ENCODE peak calls at places on chromosomes 7 and 10, in five cellular contexts. S, G, V, E and T are unnamed samples.

GRCh38 chr10:43077421-43078171 is 727 bp downstream of the RET start:
- ATAC-seq in S (no peak), G (no peak), V (no peak), E (peak), T (no peak)

GRCh38 chr10:101080933-101081546 is 19.3 kb downstream of the KAZALD1 start:
- ATAC-seq in S (no peak), G (no peak), V (no peak), E (no peak), T (no peak)

GRCh38 chr10:124494050-124494807 is 32.6 kb downstream of the LHPP start:
- ATAC-seq in S (no peak), G (no peak), V (no peak), E (no peak), T (peak)

GRCh38 chr7:167976-168791 is 24.2 kb upstream of the FAM20C start:
- ATAC-seq in S (no peak), G (no peak), V (no peak), E (no peak), T (no peak)

GRCh38 chr7:76225379-76225778 is 23.7 kb downstream of the SRRM3 start:
- ATAC-seq in S (no peak), G (no peak), V (peak), E (no peak), T (no peak)

GRCh38 chr7:7816816-7817536 is 98.6 kb upstream of the RPA3 start:
- ATAC-seq in S (no peak), G (no peak), V (no peak), E (peak), T (peak)

GRCh38 chr7:27160147-27160545 is 3.7 kb upstream of the HOXA7 start:
- ATAC-seq in S (no peak), G (peak), V (no peak), E (peak), T (no peak)

GRCh38 chr7:54699715-54700114 is 59.3 kb downstream of the SEC61G start:
- ATAC-seq in S (no peak), G (no peak), V (no peak), E (no peak), T (no peak)

GRCh38 chr10:97355571-97355975 is 21.0 kb upstream of the FRAT2 start:
- ATAC-seq in S (peak), G (no peak), V (no peak), E (no peak), T (no peak)

GRCh38 chr7:123494193-123494796 is 40.1 kb downstream of the IQUB start:
- ATAC-seq in S (peak), G (peak), V (peak), E (no peak), T (peak)

GRCh38 chr10:119090026-119090808 is 9.6 kb upstream of the EIF3A start:
- ATAC-seq in S (no peak), G (no peak), V (peak), E (peak), T (peak)

GRCh38 chr10:132595850-132596249 is 58.3 kb downstream of the INPP5A start:
- ATAC-seq in S (no peak), G (no peak), V (no peak), E (no peak), T (no peak)

GRCh38 chr7:96728139-96728538 is 18.5 kb upstream of the SEM1 start:
- ATAC-seq in S (no peak), G (no peak), V (no peak), E (no peak), T (no peak)

GRCh38 chr10:85601526-85601925 is 765.1 kb downstream of the GRID1 start:
- ATAC-seq in S (no peak), G (no peak), V (no peak), E (no peak), T (no peak)

GRCh38 chr7:46603296-46603701 is 682.2 kb upstream of the IGFBP3 start:
- ATAC-seq in S (peak), G (no peak), V (no peak), E (no peak), T (no peak)

GRCh38 chr10:6399241-6399701 is 180.8 kb downstream of the PRKCQ start:
- ATAC-seq in S (no peak), G (no peak), V (no peak), E (no peak), T (no peak)

GRCh38 chr7:35520810-35521059 is 174.2 kb downstream of the HERPUD2 start:
- ATAC-seq in S (no peak), G (no peak), V (no peak), E (no peak), T (no peak)

GRCh38 chr7:132059141-132059540 is 502.7 kb upstream of the PODXL start:
- ATAC-seq in S (no peak), G (no peak), V (no peak), E (peak), T (peak)

GRCh38 chr10:397321-398068 is 262.2 kb downstream of the ZMYND11 start:
- ATAC-seq in S (no peak), G (no peak), V (no peak), E (no peak), T (no peak)

GRCh38 chr10:129442866-129443265 is 24.2 kb upstream of the MGMT start:
- ATAC-seq in S (no peak), G (no peak), V (no peak), E (no peak), T (no peak)

GRCh38 chr7:30363778-30364563 is 79.6 kb downstream of the ZNRF2 start:
- ATAC-seq in S (no peak), G (peak), V (no peak), E (no peak), T (no peak)

GRCh38 chr7:78043159-78043558 is 244.6 kb downstream of the PHTF2 start:
- ATAC-seq in S (no peak), G (no peak), V (no peak), E (no peak), T (no peak)

GRCh38 chr10:90960355-90960814 is 39.5 kb upstream of the ANKRD1 start:
- ATAC-seq in S (peak), G (peak), V (no peak), E (peak), T (peak)

GRCh38 chr10:86837663-86838062 is 81.2 kb downstream of the BMPR1A start:
- ATAC-seq in S (peak), G (no peak), V (no peak), E (no peak), T (no peak)

GRCh38 chr10:44398747-44399477 is 14.0 kb upstream of the CXCL12 start:
- ATAC-seq in S (no peak), G (no peak), V (no peak), E (no peak), T (no peak)

GRCh38 chr10:127578628-127579305 is 29.7 kb downstream of the NPS start:
- ATAC-seq in S (no peak), G (no peak), V (peak), E (no peak), T (no peak)

GRCh38 chr10:67917169-67917568 is 32.7 kb downstream of the SIRT1 start:
- ATAC-seq in S (no peak), G (no peak), V (no peak), E (no peak), T (no peak)